ENCODE peak calls at places on chromosomes 13 and 19, in ten cellular contexts. W is ovary; P is GM12865; T is prostate gland; O is thoracic aorta; V is body of pancreas; G is fibroblast of lung; D is PC-9; A is cardiac fibroblast; L is CD8-positive, alpha-beta T cell. Y is an unnamed sample.

GRCh38 chr19:55766466-55766865 is 2.5 kb upstream of the RFPL4AL1 start:
- DNase-seq in G (no peak), O (no peak), D (no peak), P (no peak), W (no peak), A (no peak), V (no peak), L (no peak), T (no peak), Y (no peak)

GRCh38 chr13:46087481-46087880 is 17.4 kb downstream of the CPB2 start:
- DNase-seq in O (no peak), W (no peak), A (no peak), V (no peak), G (no peak), L (no peak), D (no peak), T (no peak), P (no peak), Y (no peak)

GRCh38 chr13:98930014-98930625 is 47.7 kb downstream of the DOCK9 start:
- DNase-seq in P (no peak), G (no peak), W (no peak), D (no peak), O (no peak), V (no peak), A (no peak), T (no peak), L (no peak), Y (no peak)

GRCh38 chr13:111228262-111229144 is 91.9 kb upstream of the TEX29 start:
- DNase-seq in G (peak; percentile 76), V (no peak), T (no peak), A (peak; percentile 47), D (no peak), L (no peak), O (peak; percentile 67), W (no peak), P (no peak), Y (peak; percentile 97)

GRCh38 chr13:75417647-75418046 is 64.3 kb downstream of the TBC1D4 start:
- DNase-seq in P (no peak), D (peak; percentile 6), T (peak; percentile 43), G (no peak), V (no peak), W (no peak), O (no peak), A (no peak), L (no peak), Y (no peak)

GRCh38 chr13:48730971-48731658 is 77.4 kb downstream of the CYSLTR2 start:
- DNase-seq in V (no peak), P (no peak), W (no peak), L (no peak), A (peak; percentile 88), D (no peak), G (peak; percentile 69), O (no peak), T (no peak), Y (peak; percentile 42)

GRCh38 chr19:30692517-30692870 is 320.3 kb downstream of the ZNF536 start:
- DNase-seq in W (no peak), P (no peak), T (no peak), D (no peak), G (peak; percentile 16), A (no peak), V (no peak), O (no peak), L (no peak), Y (no peak)

GRCh38 chr13:25882732-25883357 is 169.0 kb downstream of the SHISA2 start:
- DNase-seq in L (no peak), G (no peak), A (no peak), P (no peak), W (no peak), D (no peak), V (no peak), T (no peak), O (no peak), Y (peak; percentile 22)

GRCh38 chr13:85806553-85807175 is 7.4 kb upstream of the SLITRK6 start:
- DNase-seq in A (peak; percentile 67), T (no peak), W (no peak), V (no peak), P (peak; percentile 41), G (peak; percentile 85), D (no peak), O (no peak), L (no peak), Y (peak; percentile 69)

GRCh38 chr13:106919638-106920037 is 351.7 kb upstream of the ARGLU1 start:
- DNase-seq in W (peak; percentile 13), D (no peak), A (peak; percentile 24), L (no peak), O (peak; percentile 2), G (no peak), V (no peak), T (no peak), P (no peak), Y (peak; percentile 58)

GRCh38 chr19:8050274-8051096 is 2.1 kb upstream of the CCL25 start:
- DNase-seq in A (peak; percentile 68), W (peak; percentile 78), G (peak; percentile 73), O (peak; percentile 45), V (peak; percentile 66), D (peak; percentile 76), P (peak; percentile 99), T (peak; percentile 28), L (peak; percentile 79), Y (peak; percentile 55)
- H3K4me3 ChIP-seq in A (no peak overlapping the region), W (no peak overlapping the region), G (no peak overlapping the region), O (peak overlapping the region; percentile 32), V (no peak overlapping the region), D (no peak overlapping the region), P (peak overlapping the region; percentile 58), T (peak overlapping the region; percentile 18), L (peak overlapping the region; percentile 38), Y (no peak overlapping the region)

GRCh38 chr19:10828981-10829821 is 6.8 kb downstream of the TMED1 start:
- DNase-seq in A (no peak), V (no peak), P (no peak), T (no peak), W (no peak), G (no peak), L (no peak), O (no peak), D (no peak), Y (no peak)
- TF ChIP-seq CTCF in A (peak; percentile 17), V (no peak), P (no peak), T (no peak), W (no peak), G (no peak), L (no peak), O (no peak), D (peak; percentile 40), Y (peak; percentile 12)

DNA sequence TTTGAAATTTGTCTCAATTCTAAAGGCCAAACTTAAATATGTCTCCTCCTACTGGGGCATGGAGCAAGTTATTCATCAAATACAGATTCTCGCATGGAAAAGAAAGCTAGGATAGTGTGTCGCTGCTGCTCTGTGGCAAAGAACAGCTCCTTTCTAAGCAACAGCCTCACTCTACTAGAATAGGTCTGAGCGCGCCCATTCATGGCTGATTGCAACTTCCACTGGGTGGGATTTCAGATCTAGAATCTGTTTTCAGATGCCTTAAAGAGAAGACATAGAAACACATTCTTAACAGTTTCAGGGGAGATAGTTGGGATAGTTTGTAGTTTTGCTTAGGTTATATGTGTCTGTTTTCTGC is 2.4 kb downstream of the RGCC start:
- DNase-seq in A (no peak), T (no peak), P (no peak), G (no peak), D (no peak), W (no peak), L (no peak), O (no peak), V (no peak), Y (no peak)
- H3K4me3 ChIP-seq in A (peak overlapping the region; percentile 72), T (peak overlapping the region; percentile 60), P (no peak overlapping the region), G (peak overlapping the region; percentile 90), D (no peak overlapping the region), W (no peak overlapping the region), L (peak overlapping the region; percentile 66), O (peak overlapping the region; percentile 92), V (no peak overlapping the region), Y (no peak overlapping the region)

DNA sequence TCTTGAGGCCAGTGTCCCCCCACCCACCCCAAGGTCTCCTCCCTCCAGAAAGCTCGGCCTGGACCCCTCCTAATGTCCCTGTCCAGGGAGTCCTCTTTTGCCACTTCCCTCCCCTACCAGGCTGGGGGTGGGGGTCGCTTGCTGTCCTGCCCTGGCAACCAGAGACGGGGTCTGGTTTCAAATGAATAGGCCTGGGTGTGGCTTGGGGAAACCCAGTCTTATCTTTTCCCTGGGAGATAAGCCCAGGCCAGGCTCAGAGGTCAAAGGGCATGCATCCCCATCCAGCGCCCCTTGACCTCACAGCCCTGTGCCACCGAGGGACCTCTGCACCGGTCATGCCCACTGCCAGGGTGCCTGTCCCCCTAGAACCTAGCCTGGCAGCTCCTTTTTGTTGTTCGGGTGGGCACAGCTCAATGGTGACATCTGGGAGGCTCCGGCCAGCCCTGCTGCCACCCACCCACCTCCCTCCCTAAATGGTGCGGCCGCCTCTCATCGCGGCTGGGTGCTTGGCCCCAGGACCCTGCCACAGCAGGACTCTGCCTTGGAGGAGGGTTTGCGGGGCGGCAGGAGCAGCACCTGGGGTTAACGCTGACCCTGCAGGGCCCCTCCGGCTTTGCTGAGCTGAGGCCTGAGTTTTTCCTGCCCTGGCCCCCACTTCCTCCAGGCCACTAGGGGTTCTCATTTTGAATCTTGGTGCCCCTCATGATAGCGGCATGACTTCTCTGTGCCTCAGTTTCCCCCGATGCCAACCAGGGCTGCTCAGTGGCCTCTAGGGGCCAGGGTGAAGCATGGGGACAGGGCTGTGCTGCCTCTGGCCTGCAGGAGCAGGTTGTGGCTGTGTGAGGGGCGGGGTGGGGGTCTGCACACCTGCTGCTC is 2.8 kb upstream of the CERS1 start:
- DNase-seq in D (no peak), O (no peak), V (no peak), L (no peak), P (no peak), W (no peak), T (no peak), G (no peak), A (no peak), Y (no peak)
- TF ChIP-seq CTCF in D (no peak), O (no peak), V (no peak), L (no peak), P (no peak), W (no peak), T (no peak), G (no peak), A (no peak), Y (no peak)

GRCh38 chr19:5445071-5445470 is 10.1 kb upstream of the ZNRF4 start:
- DNase-seq in T (no peak), A (no peak), O (no peak), W (no peak), G (no peak), V (no peak), L (no peak), P (no peak), D (no peak), Y (no peak)
- H3K4me3 ChIP-seq in T (no peak overlapping the region), A (no peak overlapping the region), O (no peak overlapping the region), W (no peak overlapping the region), G (no peak overlapping the region), V (no peak overlapping the region), L (no peak overlapping the region), P (no peak overlapping the region), D (no peak overlapping the region), Y (no peak overlapping the region)

Y was measured in astrocyte of the spinal cord.